ENCODE peak calls at places on chromosomes 11 and 22, in seven cellular contexts. Y is HCT116, U is SK-N-SH, L is K562, V is GM12878, D is HepG2, J is H1. S is an unnamed sample.

GRCh38 chr11:101914349-101914736 is 467 bp upstream of the CEP126 start:
- DNase-seq in Y (no peak), U (no peak), L (no peak), V (no peak), D (no peak), J (no peak), S (peak)

GRCh38 chr11:63866211-63866610 is 27.3 kb downstream of the MARK2 start:
- DNase-seq in Y (no peak), U (no peak), L (no peak), V (peak), D (no peak), J (no peak), S (no peak)

GRCh38 chr11:31106326-31106725 is 263.2 kb downstream of the DCDC1 start:
- DNase-seq in Y (no peak), U (no peak), L (no peak), V (no peak), D (no peak), J (no peak), S (no peak)

GRCh38 chr11:2932850-2933251 is 3.6 kb upstream of the PHLDA2 start:
- DNase-seq in Y (no peak), U (peak), L (no peak), V (no peak), D (no peak), J (no peak), S (no peak)

GRCh38 chr22:18091478-18091877 is 13.7 kb downstream of the PEX26 start:
- DNase-seq in Y (no peak), U (no peak), L (no peak), V (no peak), D (no peak), J (no peak), S (no peak)

GRCh38 chr11:10091314-10092045 is 202.5 kb downstream of the SBF2 start:
- DNase-seq in Y (no peak), U (no peak), L (no peak), V (no peak), D (no peak), J (no peak), S (no peak)

GRCh38 chr11:71995726-71996291 is 2.9 kb upstream of the IL18BP start:
- DNase-seq in Y (no peak), U (no peak), L (peak), V (no peak), D (no peak), J (no peak), S (no peak)

GRCh38 chr11:122976396-122976733 is 5.3 kb downstream of the BSX start:
- DNase-seq in Y (no peak), U (no peak), L (no peak), V (no peak), D (no peak), J (no peak), S (no peak)

GRCh38 chr22:37180531-37181231 is 7.4 kb downstream of the C1QTNF6 start:
- DNase-seq in Y (no peak), U (no peak), L (no peak), V (no peak), D (no peak), J (no peak), S (no peak)

GRCh38 chr11:76246271-76246933 is 40.1 kb upstream of the WNT11 start:
- DNase-seq in Y (no peak), U (no peak), L (no peak), V (no peak), D (no peak), J (no peak), S (no peak)

GRCh38 chr11:76244311-76245061 is 38.2 kb upstream of the WNT11 start:
- DNase-seq in Y (no peak), U (no peak), L (no peak), V (no peak), D (no peak), J (no peak), S (no peak)

GRCh38 chr11:76243648-76244285 is 37.5 kb upstream of the WNT11 start:
- DNase-seq in Y (no peak), U (no peak), L (no peak), V (no peak), D (no peak), J (no peak), S (no peak)

GRCh38 chr11:76247091-76247490 is 40.8 kb upstream of the WNT11 start:
- DNase-seq in Y (no peak), U (no peak), L (no peak), V (no peak), D (no peak), J (no peak), S (no peak)

GRCh38 chr11:76245720-76246119 is 39.4 kb upstream of the WNT11 start:
- DNase-seq in Y (no peak), U (no peak), L (no peak), V (no peak), D (no peak), J (no peak), S (no peak)
- TF ChIP-seq JUND in Y (no peak), U (no peak), L (no peak), V (no peak), D (no peak), J (no peak), S (no peak)

GRCh38 chr22:20173246-20173645 is 22.4 kb upstream of the CCDC188 start:
- DNase-seq in Y (no peak), U (no peak), L (no peak), V (no peak), D (no peak), J (no peak), S (no peak)
- TF ChIP-seq JUND in Y (no peak), U (no peak), L (no peak), V (no peak), D (no peak), J (no peak), S (no peak)

GRCh38 chr11:100727410-100727809 is 40.3 kb downstream of the ARHGAP42 start:
- DNase-seq in Y (no peak), U (no peak), L (no peak), V (no peak), D (no peak), J (no peak), S (no peak)
- TF ChIP-seq JUND in Y (no peak), U (no peak), L (no peak), V (no peak), D (no peak), J (no peak), S (no peak)

GRCh38 chr11:111934301-111934700 is 2.8 kb upstream of the DIXDC1 start:
- DNase-seq in Y (no peak), U (no peak), L (no peak), V (no peak), D (no peak), J (no peak), S (no peak)

GRCh38 chr11:111936045-111936400 is 1.1 kb upstream of the DIXDC1 start:
- DNase-seq in Y (no peak), U (no peak), L (no peak), V (no peak), D (peak), J (no peak), S (no peak)

GRCh38 chr11:111933872-111934271 is 3.3 kb upstream of the DIXDC1 start:
- DNase-seq in Y (no peak), U (no peak), L (no peak), V (no peak), D (no peak), J (no peak), S (no peak)

GRCh38 chr11:111937461-111937769 is 272 bp downstream of the DIXDC1 start:
- DNase-seq in Y (no peak), U (no peak), L (peak), V (no peak), D (no peak), J (no peak), S (no peak)

GRCh38 chr11:111935331-111936044 is 1.7 kb upstream of the DIXDC1 start:
- DNase-seq in Y (no peak), U (no peak), L (no peak), V (no peak), D (peak), J (no peak), S (no peak)
- TF ChIP-seq JUND in Y (no peak), U (no peak), L (no peak), V (no peak), D (no peak), J (no peak), S (no peak)

DNA sequence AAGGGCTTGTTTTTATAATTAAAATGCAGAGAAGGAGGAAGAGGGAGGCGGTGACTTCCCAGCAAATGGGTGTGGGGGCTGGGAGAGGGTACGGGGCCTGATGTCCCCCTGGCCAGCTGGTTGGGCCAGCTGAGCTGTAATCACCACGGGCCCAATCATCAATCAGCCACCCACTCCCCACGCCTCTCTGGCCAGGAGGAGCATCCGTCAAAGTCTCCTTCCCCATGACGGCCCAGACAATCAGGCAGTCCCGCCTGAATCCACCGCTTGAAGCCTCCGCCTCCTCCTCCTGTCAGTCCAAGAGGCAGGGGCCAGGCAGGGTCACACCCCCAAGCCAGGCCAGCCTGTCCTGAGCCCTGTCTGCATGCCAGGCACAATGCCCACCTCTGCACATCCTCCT is 13.3 kb upstream of the CABP7 start:
- DNase-seq in Y (no peak), U (peak), L (no peak), V (no peak), D (no peak), J (no peak), S (no peak)
- TF ChIP-seq JUND in Y (no peak), U (no peak), L (no peak), V (no peak), D (no peak), J (no peak), S (no peak)

S was measured in T47D.